ENCODE peak calls at places on chromosomes 2 and 18, in four cellular contexts. L is hippocampal formation, N is NCI-H774, Z is PC-9. A is an unnamed sample.

GRCh38 chr2:64630752-64631151 is 23.0 kb downstream of the SERTAD2 start:
- DNase-seq in L (no peak), N (no peak), Z (no peak), A (no peak)

GRCh38 chr2:118121986-118122767 is 33.9 kb downstream of the INSIG2 start:
- DNase-seq in L (no peak), N (no peak), Z (peak), A (peak)

GRCh38 chr18:34729264-34729663 is 19.2 kb downstream of the DTNA start:
- DNase-seq in L (no peak), N (no peak), Z (no peak), A (peak)

GRCh38 chr2:137659616-137660015 is 304.7 kb upstream of the HNMT start:
- DNase-seq in L (peak), N (peak), Z (no peak), A (peak)

GRCh38 chr18:24530630-24531111 is 70.2 kb downstream of the HRH4 start:
- DNase-seq in L (no peak), N (peak), Z (no peak), A (no peak)

GRCh38 chr2:205748660-205749059 is 66.4 kb downstream of the NRP2 start:
- DNase-seq in L (no peak), N (peak), Z (peak), A (no peak)

GRCh38 chr18:58896268-58896667 is 31.6 kb downstream of the ZNF532 start:
- DNase-seq in L (no peak), N (no peak), Z (no peak), A (peak)

GRCh38 chr18:32287249-32287648 is 97.4 kb downstream of the MEP1B start:
- DNase-seq in L (no peak), N (no peak), Z (no peak), A (no peak)

GRCh38 chr2:55848096-55848495 is 75.5 kb downstream of the EFEMP1 start:
- DNase-seq in L (no peak), N (no peak), Z (no peak), A (no peak)

GRCh38 chr2:217223222-217223930 is 363.5 kb upstream of the TNP1 start:
- DNase-seq in L (no peak), N (no peak), Z (peak), A (peak)

GRCh38 chr2:19648583-19648982 is 253.2 kb downstream of the TTC32 start:
- DNase-seq in L (no peak), N (no peak), Z (no peak), A (peak)

GRCh38 chr2:96952976-96953610 is 33.3 kb downstream of the FAM178B start:
- DNase-seq in L (no peak), N (no peak), Z (no peak), A (no peak)

GRCh38 chr2:144519934-144520717 is at the start of gene ZEB2:
- DNase-seq in L (peak), N (no peak), Z (no peak), A (no peak)

GRCh38 chr2:241967745-241968144 is 98.2 kb downstream of the RTP5 start:
- DNase-seq in L (no peak), N (no peak), Z (no peak), A (no peak)

GRCh38 chr18:63540131-63540530 is 2.0 kb upstream of the SERPINB12 start:
- DNase-seq in L (no peak), N (no peak), Z (peak), A (no peak)

GRCh38 chr2:64008434-64009009 is 10.7 kb downstream of the VPS54 start:
- DNase-seq in L (no peak), N (no peak), Z (no peak), A (no peak)

GRCh38 chr2:119494163-119494790 is 30.0 kb downstream of the SCTR start:
- DNase-seq in L (no peak), N (no peak), Z (no peak), A (no peak)

GRCh38 chr18:32769242-32770180 is 3.3 kb downstream of the KLHL14 start:
- DNase-seq in L (no peak), N (peak), Z (no peak), A (peak)

GRCh38 chr2:110675679-110676078 is 2.2 kb downstream of the BUB1 start:
- DNase-seq in L (no peak), N (no peak), Z (no peak), A (no peak)

GRCh38 chr2:121052507-121052906 is 232.5 kb downstream of the TFCP2L1 start:
- DNase-seq in L (no peak), N (peak), Z (no peak), A (peak)

GRCh38 chr2:15780912-15781574 is 159.3 kb upstream of the MYCN start:
- DNase-seq in L (no peak), N (no peak), Z (no peak), A (no peak)

GRCh38 chr18:22900558-22901183 is 32.5 kb upstream of the RBBP8 start:
- DNase-seq in L (no peak), N (no peak), Z (no peak), A (no peak)

GRCh38 chr18:7329036-7329435 is 98.1 kb downstream of the LRRC30 start:
- DNase-seq in L (no peak), N (no peak), Z (no peak), A (no peak)

GRCh38 chr2:231807020-231807419 is 20.8 kb downstream of the COPS7B start:
- DNase-seq in L (no peak), N (no peak), Z (no peak), A (no peak)

GRCh38 chr2:49306925-49307324 is 152.6 kb upstream of the FSHR start:
- DNase-seq in L (no peak), N (peak), Z (no peak), A (no peak)

GRCh38 chr18:75209952-75210261 is 690 bp upstream of the TSHZ1 start:
- DNase-seq in L (no peak), N (no peak), Z (no peak), A (no peak)

GRCh38 chr2:171158790-171159325 is 1.8 kb downstream of the TLK1 start:
- DNase-seq in L (no peak), N (no peak), Z (no peak), A (peak)

GRCh38 chr18:41312241-41312590 is 642.8 kb upstream of the PIK3C3 start:
- DNase-seq in L (no peak), N (no peak), Z (no peak), A (no peak)

GRCh38 chr2:15638720-15639119 is 47.1 kb downstream of the DDX1 start:
- DNase-seq in L (no peak), N (no peak), Z (no peak), A (peak)

GRCh38 chr2:8259841-8260178 is 422.0 kb upstream of the ID2 start:
- DNase-seq in L (no peak), N (no peak), Z (no peak), A (no peak)

GRCh38 chr18:8688857-8689256 is 16.5 kb upstream of the MTCL1 start:
- DNase-seq in L (no peak), N (no peak), Z (no peak), A (no peak)

GRCh38 chr18:42734520-42734919 is 381.0 kb downstream of the RIT2 start:
- DNase-seq in L (no peak), N (no peak), Z (no peak), A (no peak)

GRCh38 chr2:241935314-241935713 is 65.8 kb downstream of the RTP5 start:
- DNase-seq in L (no peak), N (no peak), Z (no peak), A (no peak)

GRCh38 chr2:127490283-127490682 is 36.0 kb downstream of the IWS1 start:
- DNase-seq in L (no peak), N (no peak), Z (no peak), A (no peak)

GRCh38 chr18:48460929-48461583 is 51.9 kb upstream of the ZBTB7C start:
- DNase-seq in L (no peak), N (no peak), Z (peak), A (peak)

GRCh38 chr2:96158554-96158940 is 13.3 kb upstream of the DUSP2 start:
- DNase-seq in L (no peak), N (no peak), Z (no peak), A (no peak)

GRCh38 chr2:85248741-85249524 is 78.9 kb downstream of the TGOLN2 start:
- DNase-seq in L (no peak), N (no peak), Z (peak), A (peak)

GRCh38 chr2:42973771-42974170 is 181.4 kb upstream of the HAAO start:
- DNase-seq in L (no peak), N (no peak), Z (no peak), A (no peak)